ENCODE peak calls at places on chromosomes 1 and 21, in four cellular contexts. M, S, D and Q are unnamed samples.

GRCh38 chr1:184191181-184191601 is 139.7 kb downstream of the TSEN15 start:
- DNase-seq in M (peak; percentile 8), S (peak; percentile 10), D (no peak), Q (no peak)

GRCh38 chr1:67835663-67836452 is 2.6 kb upstream of the GNG12 start:
- DNase-seq in M (no peak), S (no peak), D (no peak), Q (no peak)

GRCh38 chr1:226722240-226722900 is 16.7 kb downstream of the ITPKB start:
- DNase-seq in M (no peak), S (no peak), D (no peak), Q (no peak)

GRCh38 chr1:32055426-32055825 is 17.3 kb upstream of the TMEM39B start:
- DNase-seq in M (no peak), S (no peak), D (no peak), Q (no peak)

GRCh38 chr21:42613756-42614155 is 39.7 kb upstream of the PDE9A start:
- DNase-seq in M (no peak), S (no peak), D (no peak), Q (no peak)

GRCh38 chr1:116834605-116835004 is 75.1 kb upstream of the PTGFRN start:
- DNase-seq in M (no peak), S (no peak), D (no peak), Q (no peak)

GRCh38 chr1:207807395-207808321 is 55.8 kb downstream of the CD46 start:
- DNase-seq in M (no peak), S (no peak), D (peak; percentile 54), Q (no peak)

GRCh38 chr1:59769412-59770095 is 45.2 kb upstream of the HOOK1 start:
- DNase-seq in M (no peak), S (no peak), D (no peak), Q (no peak)

GRCh38 chr1:150576794-150577556 is 2.4 kb downstream of the MCL1 start:
- DNase-seq in M (peak; percentile 5), S (no peak), D (no peak), Q (no peak)

GRCh38 chr1:155285063-155285462 is 7.8 kb downstream of the HCN3 start:
- DNase-seq in M (no peak), S (no peak), D (no peak), Q (no peak)

GRCh38 chr1:7719468-7720104 is 51.5 kb upstream of the VAMP3 start:
- DNase-seq in M (no peak), S (no peak), D (no peak), Q (no peak)

GRCh38 chr1:161727343-161727924 is 6.1 kb downstream of the FCRLB start:
- DNase-seq in M (peak; percentile 41), S (no peak), D (peak; percentile 45), Q (no peak)

DNA sequence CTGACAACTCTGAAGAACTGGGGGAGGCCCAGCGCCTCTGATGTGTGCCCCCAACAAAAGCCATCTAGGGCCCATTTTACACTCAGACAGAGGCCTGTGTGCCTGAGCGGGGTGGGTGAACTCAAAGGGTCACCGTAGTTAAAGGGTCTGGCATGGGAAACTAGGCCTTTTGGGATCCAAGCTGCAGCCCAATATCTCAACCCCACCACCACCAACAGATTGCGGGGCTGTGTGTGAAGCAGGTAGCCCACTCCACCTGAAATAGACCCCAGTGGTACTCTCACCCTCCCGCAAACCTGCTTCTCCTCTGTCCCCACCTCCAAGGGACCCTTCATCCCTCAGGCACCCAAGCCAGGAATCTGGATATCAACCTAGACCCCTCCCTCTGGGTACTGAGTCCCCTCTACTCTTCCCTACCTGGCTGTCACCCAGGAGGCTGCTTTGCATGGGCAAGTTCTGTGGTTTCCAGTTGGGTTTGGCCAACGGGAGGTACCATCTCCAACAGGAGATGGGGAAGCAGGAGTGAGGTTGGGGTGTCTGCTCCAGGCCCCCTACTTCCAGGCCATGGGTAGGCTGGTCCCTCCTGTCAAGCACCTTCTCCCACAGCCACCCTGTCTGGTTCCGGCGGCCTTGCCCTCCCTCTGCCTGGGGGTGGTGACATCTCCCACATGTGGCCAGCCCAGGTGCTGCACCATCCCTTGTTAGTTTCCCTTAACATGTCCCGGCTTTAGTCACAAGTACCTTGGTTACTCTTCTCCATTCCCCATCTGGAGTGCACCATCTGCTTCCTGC is 35.2 kb upstream of the LRP8 start:
- DNase-seq in M (peak; percentile 32), S (no peak), D (no peak), Q (no peak)
- TF ChIP-seq CTCF in M (no peak), S (no peak), D (no peak), Q (no peak)

GRCh38 chr1:1842360-1843146 is 48.3 kb downstream of the GNB1 start:
- DNase-seq in M (no peak), S (no peak), D (peak; percentile 93), Q (no peak)
- H3F3A ChIP-seq in M (peaks cover 13% of the 10 kb centered on the region), S (peaks cover 32% of the 10 kb centered on the region), D (peaks cover 30% of the 10 kb centered on the region), Q (peaks cover 11% of the 10 kb centered on the region)

GRCh38 chr1:77282866-77283539 is 1.2 kb downstream of the AK5 start:
- DNase-seq in M (peak; percentile 85), S (peak; percentile 46), D (no peak), Q (no peak)

GRCh38 chr1:77283701-77284425 is 2.0 kb downstream of the AK5 start:
- DNase-seq in M (no peak), S (no peak), D (no peak), Q (no peak)

GRCh38 chr1:77280962-77281361 is 857 bp upstream of the AK5 start:
- DNase-seq in M (no peak), S (no peak), D (no peak), Q (no peak)

GRCh38 chr1:77281491-77282186 is at the start of gene AK5:
- DNase-seq in M (peak; percentile 75), S (peak; percentile 86), D (no peak), Q (no peak)

GRCh38 chr1:77282187-77282865 is 507 bp downstream of the AK5 start:
- DNase-seq in M (peak; percentile 60), S (peak; percentile 67), D (peak; percentile 22), Q (peak; percentile 20)
- TF ChIP-seq CTCF in M (no peak), S (no peak), D (no peak), Q (no peak)

DNA sequence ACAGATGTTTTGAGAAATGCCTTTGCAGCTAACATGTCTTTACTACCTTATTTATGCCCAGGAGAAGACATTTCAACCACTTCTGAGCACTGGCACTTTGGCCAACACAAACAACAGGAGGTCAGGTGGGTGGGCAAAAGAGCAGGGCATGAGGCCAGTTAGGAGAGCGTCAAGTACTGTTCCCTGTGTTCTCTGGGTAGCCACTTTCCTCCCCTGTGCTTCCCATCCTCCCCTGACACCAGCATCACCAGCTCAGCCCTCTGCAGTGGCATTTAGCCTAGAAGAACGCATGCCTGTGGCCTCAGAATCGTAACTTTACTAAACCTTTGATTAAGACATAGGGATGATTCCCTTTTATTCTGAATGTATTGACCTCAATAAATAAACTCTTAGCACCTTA is 18.3 kb downstream of the BTG2 start:
- DNase-seq in M (no peak), S (no peak), D (no peak), Q (no peak)
- H3F3A ChIP-seq in M (peaks cover 6% of the 10 kb centered on the region), S (peaks cover 54% of the 10 kb centered on the region), D (peaks cover 86% of the 10 kb centered on the region), Q (peaks cover 6% of the 10 kb centered on the region)

GRCh38 chr1:224524679-224525078 is 90.1 kb upstream of the WDR26 start:
- DNase-seq in M (no peak), S (no peak), D (no peak), Q (no peak)

GRCh38 chr1:224520808-224521207 is 86.2 kb upstream of the WDR26 start:
- DNase-seq in M (no peak), S (no peak), D (no peak), Q (no peak)

GRCh38 chr1:224523676-224524075 is 89.1 kb upstream of the WDR26 start:
- DNase-seq in M (no peak), S (no peak), D (no peak), Q (no peak)

GRCh38 chr1:224519874-224520273 is 85.3 kb upstream of the WDR26 start:
- DNase-seq in M (no peak), S (no peak), D (no peak), Q (no peak)

DNA sequence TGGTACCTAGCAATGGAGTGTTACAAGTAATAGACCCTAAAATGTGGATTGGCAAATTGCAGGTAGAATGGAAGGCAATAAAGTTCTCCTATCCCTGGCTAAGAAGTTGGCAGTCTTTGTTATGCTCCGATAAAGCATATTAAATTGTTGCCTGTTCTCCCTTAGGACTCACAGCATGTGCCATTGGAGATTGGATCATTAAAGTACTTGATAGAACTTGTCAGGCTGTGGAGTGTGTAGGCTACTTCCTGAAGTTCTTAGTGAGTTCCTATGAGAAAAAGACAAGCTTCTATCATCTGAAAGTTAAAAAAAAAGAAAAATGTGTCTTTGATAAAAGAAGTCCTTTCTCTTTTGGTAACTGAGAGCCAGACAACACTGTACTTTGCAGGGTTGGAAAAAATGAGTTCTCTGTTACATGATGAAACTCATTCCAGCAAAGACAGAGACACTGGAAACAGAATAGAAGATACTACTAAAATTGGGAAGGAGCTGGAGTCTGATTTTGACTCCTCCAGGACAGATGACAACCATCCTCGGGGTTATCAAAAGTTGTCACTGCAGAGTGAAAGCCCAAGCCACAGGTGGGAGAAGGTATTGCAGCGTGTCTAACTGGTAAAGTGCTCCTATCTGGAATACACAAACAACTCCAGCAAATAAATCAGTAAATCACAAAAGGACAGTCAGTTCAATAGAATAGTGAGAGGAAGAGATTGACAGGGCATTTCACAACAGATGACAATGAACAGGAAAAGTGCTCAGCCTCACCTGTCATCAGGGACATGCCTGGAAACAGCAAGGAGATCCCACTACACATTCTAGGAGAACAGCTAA is 87.5 kb upstream of the WDR26 start:
- DNase-seq in M (no peak), S (no peak), D (no peak), Q (no peak)
- TF ChIP-seq CTCF in M (no peak), S (no peak), D (peak; percentile 15), Q (no peak)

GRCh38 chr1:33501309-33501708 is 28.9 kb downstream of the ZSCAN20 start:
- DNase-seq in M (no peak), S (no peak), D (no peak), Q (no peak)
- H3F3A ChIP-seq in M (no peaks in the 10 kb centered on the region), S (no peaks in the 10 kb centered on the region), D (no peaks in the 10 kb centered on the region), Q (no peaks in the 10 kb centered on the region)

DNA sequence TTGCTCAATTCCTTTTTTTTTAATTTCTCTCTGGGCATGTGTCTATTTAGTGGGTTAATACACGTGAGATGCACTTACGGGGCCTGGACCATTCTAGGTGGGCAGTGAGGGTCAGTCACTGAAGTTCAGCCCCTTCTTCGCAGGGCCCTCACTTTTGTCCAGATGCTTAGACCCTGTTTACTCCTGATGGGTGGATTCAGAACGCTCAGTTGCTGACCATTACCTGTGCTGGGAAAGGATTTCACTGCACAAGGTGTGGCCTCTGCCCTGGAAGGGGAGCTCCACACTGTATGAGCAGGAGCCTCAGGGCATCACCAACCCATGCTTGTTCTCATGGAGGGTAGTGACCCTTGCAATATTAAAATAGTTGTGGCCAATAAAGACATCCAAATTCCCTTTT is 4.5 kb downstream of the PRAMEF12 start:
- DNase-seq in M (no peak), S (no peak), D (no peak), Q (no peak)
- TF ChIP-seq CTCF in M (no peak), S (no peak), D (no peak), Q (no peak)

GRCh38 chr1:87061742-87062156 is 147.3 kb downstream of the HS2ST1 start:
- DNase-seq in M (no peak), S (no peak), D (peak; percentile 41), Q (no peak)

GRCh38 chr1:87064981-87065380 is 150.5 kb downstream of the HS2ST1 start:
- DNase-seq in M (no peak), S (no peak), D (no peak), Q (no peak)

GRCh38 chr1:87058343-87058649 is 143.9 kb downstream of the HS2ST1 start:
- DNase-seq in M (no peak), S (no peak), D (no peak), Q (no peak)

GRCh38 chr1:87064309-87064708 is 149.9 kb downstream of the HS2ST1 start:
- DNase-seq in M (no peak), S (no peak), D (no peak), Q (no peak)

GRCh38 chr1:87062687-87063086 is 148.3 kb downstream of the HS2ST1 start:
- DNase-seq in M (no peak), S (no peak), D (no peak), Q (no peak)
- H3F3A ChIP-seq in M (no peaks in the 10 kb centered on the region), S (no peaks in the 10 kb centered on the region), D (peaks cover 17% of the 10 kb centered on the region), Q (no peaks in the 10 kb centered on the region)